ENCODE peak calls at places on chromosomes 3 and 15, in six cellular contexts. K, H, C, G, R and L are unnamed samples.

GRCh38 chr15:68609618-68610017 is 30.8 kb downstream of the CORO2B start:
- DNase-seq in K (no peak), H (no peak), C (no peak), G (no peak), R (no peak), L (no peak)

GRCh38 chr3:65779393-65779792 is 259.3 kb downstream of the MAGI1 start:
- DNase-seq in K (no peak), H (no peak), C (no peak), G (no peak), R (no peak), L (no peak)

GRCh38 chr3:46080124-46080991 is 53.1 kb upstream of the XCR1 start:
- DNase-seq in K (peak), H (no peak), C (no peak), G (no peak), R (no peak), L (peak)

GRCh38 chr3:37992271-37993066 is 1.9 kb downstream of the VILL start:
- DNase-seq in K (no peak), H (no peak), C (no peak), G (no peak), R (no peak), L (no peak)

GRCh38 chr15:77266708-77267387 is 153.1 kb downstream of the PEAK1 start:
- DNase-seq in K (peak), H (no peak), C (peak), G (no peak), R (no peak), L (peak)

GRCh38 chr15:41424809-41425208 is 7.9 kb downstream of the RTF1 start:
- DNase-seq in K (no peak), H (no peak), C (no peak), G (no peak), R (no peak), L (no peak)

GRCh38 chr15:84721381-84721780 is 5.4 kb upstream of the SEC11A start:
- DNase-seq in K (no peak), H (no peak), C (no peak), G (no peak), R (no peak), L (no peak)

GRCh38 chr3:20054549-20054987 is 14.3 kb downstream of the KAT2B start:
- DNase-seq in K (peak), H (peak), C (no peak), G (peak), R (no peak), L (peak)

GRCh38 chr15:89662893-89663673 is 7.8 kb upstream of the KIF7 start:
- DNase-seq in K (peak), H (no peak), C (no peak), G (no peak), R (no peak), L (peak)